ENCODE peak calls at places on chromosomes 2 and 18, in nine cellular contexts. E is cardiac muscle cell, X is kidney, M is colonic mucosa, I is tibial nerve, U is GM23338, S is suprapubic skin, C is prostate gland, N is adrenal gland. A is an unnamed sample.

GRCh38 chr2:866009-866680 is 84.5 kb upstream of the SNTG2 start:
- DNase-seq in U (peak; percentile 58), X (no peak), E (no peak), N (no peak), S (peak; percentile 67), C (no peak), I (no peak), M (peak; percentile 23), A (no peak)

GRCh38 chr2:179307972-179308371 is 43.3 kb upstream of the SESTD1 start:
- DNase-seq in E (no peak), N (no peak), I (no peak), M (no peak), S (no peak), C (no peak), X (no peak), U (no peak), A (no peak)

GRCh38 chr2:205925373-205926337 is 160.3 kb downstream of the INO80D start:
- DNase-seq in I (peak; percentile 60), C (peak; percentile 70), U (peak; percentile 86), X (peak; percentile 91), N (peak; percentile 61), M (peak; percentile 83), E (peak; percentile 79), S (no peak), A (peak; percentile 96)

GRCh38 chr18:46196627-46197243 is 92.5 kb downstream of the HAUS1 start:
- DNase-seq in M (no peak), U (no peak), E (no peak), I (no peak), S (no peak), C (no peak), X (no peak), N (no peak), A (no peak)

GRCh38 chr2:172389685-172390339 is 37.6 kb upstream of the ITGA6 start:
- DNase-seq in I (no peak), C (no peak), X (no peak), M (no peak), E (no peak), S (no peak), N (no peak), U (no peak), A (no peak)

GRCh38 chr2:230912046-230912445 is 13.0 kb downstream of the GPR55 start:
- DNase-seq in I (no peak), C (no peak), X (no peak), M (no peak), U (no peak), S (no peak), E (no peak), N (no peak), A (no peak)

GRCh38 chr2:180334514-180334913 is 327.4 kb upstream of the CWC22 start:
- DNase-seq in X (no peak), I (no peak), U (no peak), E (no peak), C (no peak), N (no peak), M (no peak), S (no peak), A (no peak)

GRCh38 chr18:27903906-27904305 is 273.0 kb downstream of the CDH2 start:
- DNase-seq in N (no peak), I (no peak), E (no peak), C (no peak), S (no peak), X (no peak), M (no peak), U (no peak), A (no peak)

GRCh38 chr2:30072250-30072842 is 74.5 kb upstream of the YPEL5 start:
- DNase-seq in C (peak; percentile 49), U (peak; percentile 89), M (peak; percentile 63), N (peak; percentile 70), S (no peak), I (peak; percentile 37), E (peak; percentile 79), X (no peak), A (no peak)

GRCh38 chr2:191355170-191355758 is 110.1 kb downstream of the MYO1B start:
- DNase-seq in N (no peak), C (no peak), E (no peak), M (no peak), X (no peak), I (no peak), S (no peak), U (no peak), A (no peak)

GRCh38 chr2:176104338-176105077 is 2.6 kb upstream of the HOXD11 start:
- DNase-seq in U (peak; percentile 55), N (peak; percentile 82), M (no peak), C (no peak), S (peak; percentile 78), E (no peak), X (peak; percentile 80), I (no peak), A (no peak)

GRCh38 chr18:50203801-50204604 is 9.1 kb upstream of the MYO5B start:
- DNase-seq in I (no peak), M (peak; percentile 72), U (peak; percentile 91), N (peak; percentile 26), E (peak; percentile 53), S (no peak), C (peak; percentile 55), X (no peak), A (no peak)

GRCh38 chr2:99101697-99102096 is 39.8 kb upstream of the C2orf15 start:
- DNase-seq in N (no peak), U (peak; percentile 15), S (no peak), X (no peak), M (no peak), C (no peak), E (peak; percentile 49), I (no peak), A (no peak)

GRCh38 chr2:111708478-111708877 is 175.5 kb downstream of the ANAPC1 start:
- DNase-seq in C (peak; percentile 18), X (no peak), U (no peak), M (no peak), S (peak; percentile 28), N (no peak), I (no peak), E (no peak), A (no peak)

GRCh38 chr2:75403991-75404428 is 156.7 kb downstream of the EVA1A start:
- DNase-seq in S (no peak), N (no peak), I (no peak), U (peak; percentile 82), C (no peak), X (no peak), M (no peak), E (peak; percentile 73), A (no peak)

DNA sequence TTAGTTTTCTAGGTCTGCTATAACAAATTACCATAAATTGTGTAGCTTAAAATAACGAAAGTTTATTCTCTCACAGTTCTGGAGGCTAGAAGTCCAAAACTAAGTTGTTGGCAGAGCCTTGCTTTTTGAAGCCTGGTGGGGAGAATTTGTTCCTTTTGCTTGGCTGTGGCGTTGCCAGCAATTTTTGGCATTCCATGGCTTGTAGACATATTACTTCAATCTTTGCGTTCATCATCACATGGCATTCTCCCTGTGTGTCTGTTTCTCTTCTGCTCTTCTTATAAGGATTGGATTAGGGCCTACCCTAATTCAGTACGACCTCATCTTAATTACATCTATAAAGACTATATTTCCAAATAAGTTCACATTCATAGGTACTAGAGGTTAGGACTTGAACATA is 217.7 kb downstream of the MBD5 start:
- DNase-seq in X (no peak), C (no peak), E (no peak), U (no peak), S (no peak), N (no peak), M (no peak), I (no peak), A (no peak)
- H3K4me1 ChIP-seq in X (no peaks in the 10 kb centered on the region), C (no peaks in the 10 kb centered on the region), E (no peaks in the 10 kb centered on the region), U (no peaks in the 10 kb centered on the region), S (no peaks in the 10 kb centered on the region), N (no peaks in the 10 kb centered on the region), M (no peaks in the 10 kb centered on the region), I (no peaks in the 10 kb centered on the region), A (no peaks in the 10 kb centered on the region)

DNA sequence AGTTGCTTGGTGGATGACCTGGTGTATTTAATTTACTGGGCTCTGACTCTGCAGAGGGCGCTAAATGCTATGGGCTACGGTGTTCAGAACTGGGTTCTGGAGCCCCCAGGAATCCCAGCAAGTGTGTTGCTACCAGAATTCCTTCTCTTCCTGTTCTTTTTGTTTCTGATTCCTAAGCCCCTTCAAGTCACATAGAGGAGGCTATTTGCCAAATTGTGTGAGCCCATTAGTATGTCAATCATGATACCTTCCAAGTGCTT is 358.2 kb upstream of the SPRED2 start:
- DNase-seq in U (peak; percentile 52), N (no peak), X (no peak), M (no peak), C (no peak), I (no peak), S (no peak), E (no peak), A (no peak)
- TF ChIP-seq CTCF in U (peak; percentile 61), N (no peak), X (no peak), M (no peak), C (no peak), I (no peak), S (no peak), E (no peak), A (no peak)

DNA sequence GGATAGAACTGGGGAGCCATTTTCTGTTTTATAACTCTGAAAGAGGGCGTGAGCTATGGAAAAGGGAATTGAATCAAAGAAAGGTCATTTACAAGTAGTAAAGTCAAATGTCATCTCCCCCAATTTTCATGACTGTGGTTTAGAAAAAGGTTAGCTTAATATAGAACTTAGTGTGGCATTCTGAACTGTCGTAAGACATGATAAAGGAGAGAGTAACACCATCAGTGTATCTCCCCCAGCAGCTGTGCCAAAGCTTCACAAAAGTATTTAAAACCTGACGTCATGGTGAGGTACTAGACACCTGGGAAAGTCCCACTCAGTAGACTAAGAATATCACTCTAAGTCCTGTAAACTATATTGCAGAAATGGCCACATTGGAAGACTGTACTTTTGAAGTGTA is 5.8 kb upstream of the IKZF2 start:
- DNase-seq in X (no peak), E (no peak), M (no peak), S (no peak), C (no peak), U (no peak), N (no peak), I (no peak), A (no peak)
- H3K4me3 ChIP-seq in X (no peak overlapping the region), E (no peak overlapping the region), M (no peak overlapping the region), S (no peak overlapping the region), C (no peak overlapping the region), U (no peak overlapping the region), N (no peak overlapping the region), I (no peak overlapping the region), A (no peak overlapping the region)

GRCh38 chr2:43219383-43220228 is 6.8 kb downstream of the ZFP36L2 start:
- DNase-seq in S (peak; percentile 94), I (peak; percentile 67), U (peak; percentile 82), E (peak; percentile 86), C (peak; percentile 85), M (peak; percentile 94), X (peak; percentile 97), N (peak; percentile 93), A (peak; percentile 96)

GRCh38 chr2:43216629-43217028 is 9.8 kb downstream of the ZFP36L2 start:
- DNase-seq in E (no peak), S (no peak), X (peak; percentile 34), C (no peak), U (no peak), I (no peak), N (no peak), M (no peak), A (no peak)

GRCh38 chr2:43217228-43218220 is 8.9 kb downstream of the ZFP36L2 start:
- DNase-seq in U (peak; percentile 97), S (no peak), C (no peak), E (no peak), N (no peak), I (no peak), X (peak; percentile 72), M (peak; percentile 42), A (no peak)

GRCh38 chr2:43218550-43219382 is 7.6 kb downstream of the ZFP36L2 start:
- DNase-seq in M (peak; percentile 87), N (peak; percentile 64), S (peak; percentile 84), X (peak; percentile 87), U (peak; percentile 74), C (no peak), E (peak; percentile 12), I (no peak), A (peak; percentile 88)

GRCh38 chr2:43218221-43218549 is 8.2 kb downstream of the ZFP36L2 start:
- DNase-seq in N (no peak), M (no peak), X (peak; percentile 46), U (no peak), C (no peak), E (no peak), I (no peak), S (no peak), A (no peak)
- H3K4me1 ChIP-seq in N (peaks cover 48% of the 10 kb centered on the region), M (peaks cover 12% of the 10 kb centered on the region), X (peaks cover 24% of the 10 kb centered on the region), U (peaks cover 73% of the 10 kb centered on the region), C (peaks cover 24% of the 10 kb centered on the region), E (peaks cover 67% of the 10 kb centered on the region), I (peaks cover 55% of the 10 kb centered on the region), S (peaks cover 58% of the 10 kb centered on the region), A (peaks cover 75% of the 10 kb centered on the region)